ENCODE peak calls at places on chromosomes 1 and 21, in four cellular contexts. R is GM12878, I is K562, Q is HepG2. O is an unnamed sample.

GRCh38 chr21:44982558-44983244 is 42.9 kb downstream of the SLX9 start:
- DNase-seq in I (no peak), R (no peak), Q (peak), O (no peak)

GRCh38 chr1:71668059-71668458 is 587.2 kb upstream of the ZRANB2 start:
- DNase-seq in I (no peak), Q (no peak), R (no peak), O (no peak)

GRCh38 chr21:46141767-46142580 is 13.4 kb downstream of the FTCD start:
- DNase-seq in R (no peak), Q (no peak), I (no peak), O (no peak)

GRCh38 chr1:69551476-69552324 is 16.0 kb upstream of the LRRC7 start:
- DNase-seq in Q (no peak), R (no peak), I (peak), O (no peak)

GRCh38 chr1:111967067-111967690 is 22.3 kb downstream of the KCND3 start:
- DNase-seq in I (no peak), R (no peak), Q (no peak), O (no peak)

GRCh38 chr1:71882241-71883036 is 399.9 kb downstream of the NEGR1 start:
- DNase-seq in R (no peak), I (no peak), Q (no peak), O (no peak)

GRCh38 chr21:42527489-42528158 is 14.0 kb downstream of the SLC37A1 start:
- DNase-seq in I (no peak), Q (no peak), R (peak), O (no peak)

GRCh38 chr1:47449702-47450552 is 12.1 kb downstream of the FOXD2 start:
- DNase-seq in Q (peak), R (no peak), I (peak), O (peak)

GRCh38 chr1:69921501-69921900 is 283.9 kb downstream of the LRRC40 start:
- DNase-seq in R (no peak), Q (no peak), I (no peak), O (no peak)

GRCh38 chr1:199551967-199552565 is 475.4 kb upstream of the NR5A2 start:
- DNase-seq in I (peak), R (no peak), Q (peak), O (peak)

GRCh38 chr1:53553734-53554509 is 94.7 kb downstream of the DMRTB1 start:
- DNase-seq in I (no peak), R (no peak), Q (no peak), O (no peak)

GRCh38 chr1:20240012-20240411 is 50.7 kb upstream of the VWA5B1 start:
- DNase-seq in Q (no peak), I (no peak), R (no peak), O (no peak)

GRCh38 chr1:20233866-20234265 is 47.5 kb upstream of the PLA2G2C start:
- DNase-seq in I (no peak), Q (no peak), R (no peak), O (no peak)

GRCh38 chr1:20234761-20235540 is 48.6 kb upstream of the PLA2G2C start:
- DNase-seq in Q (no peak), R (no peak), I (no peak), O (no peak)

GRCh38 chr1:20233394-20233793 is 47.1 kb upstream of the PLA2G2C start:
- DNase-seq in Q (peak), I (peak), R (no peak), O (peak)

GRCh38 chr1:20237646-20238045 is 51.3 kb upstream of the PLA2G2C start:
- DNase-seq in I (no peak), Q (no peak), R (no peak), O (no peak)
- TF ChIP-seq FOXK2 in I (no peak), Q (no peak), R (no peak), O (no peak)

GRCh38 chr1:115764541-115764940 is 4.0 kb downstream of the CASQ2 start:
- DNase-seq in Q (peak), I (peak), R (no peak), O (peak)

GRCh38 chr1:115765091-115765490 is 3.4 kb downstream of the CASQ2 start:
- DNase-seq in Q (no peak), I (no peak), R (no peak), O (no peak)

GRCh38 chr1:115762792-115763191 is 5.7 kb downstream of the CASQ2 start:
- DNase-seq in R (no peak), Q (no peak), I (no peak), O (no peak)

GRCh38 chr1:115757866-115758265 is 10.6 kb downstream of the CASQ2 start:
- DNase-seq in Q (no peak), I (no peak), R (no peak), O (no peak)

DNA sequence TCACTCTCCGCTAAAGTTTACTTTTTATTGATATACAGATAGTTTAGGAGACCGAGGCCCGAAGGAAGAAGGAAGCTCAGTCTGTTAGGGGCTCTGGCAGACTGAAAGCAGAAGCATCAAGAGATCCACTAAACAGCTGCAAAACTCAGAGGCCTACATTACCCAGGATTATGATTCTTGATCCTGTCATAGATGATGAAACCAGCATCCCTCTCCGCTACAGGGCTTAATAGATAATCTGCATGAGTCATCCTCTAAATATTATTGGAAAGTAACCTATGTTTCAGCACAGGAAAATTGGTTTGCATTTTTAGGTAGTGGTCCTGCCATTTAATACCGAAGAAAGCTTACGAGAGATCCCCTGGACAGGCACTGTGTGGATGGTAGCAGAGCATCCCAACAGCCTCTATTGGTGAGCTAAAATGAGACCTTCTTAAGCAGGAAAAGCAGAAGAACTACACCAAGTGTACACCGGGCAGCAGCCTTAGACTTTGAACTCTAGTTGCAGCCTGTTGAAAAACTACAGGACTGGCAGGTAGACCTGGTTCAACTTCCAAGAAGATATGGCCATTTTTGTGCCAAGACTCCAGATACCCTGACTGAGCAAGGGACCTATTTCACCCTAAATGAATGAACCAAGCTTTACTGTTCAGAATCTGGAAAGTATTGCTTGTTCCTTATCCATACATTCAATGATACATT is 6.8 kb downstream of the CASQ2 start:
- DNase-seq in I (no peak), Q (no peak), R (no peak), O (no peak)
- TF ChIP-seq BHLHE40 in I (no peak), Q (no peak), R (no peak), O (no peak)

GRCh38 chr1:227888404-227889046 is 59.2 kb downstream of the WNT9A start:
- DNase-seq in R (no peak), I (no peak), Q (no peak), O (no peak)

GRCh38 chr1:227889863-227890405 is 57.8 kb downstream of the WNT9A start:
- DNase-seq in I (no peak), R (no peak), Q (no peak), O (no peak)

GRCh38 chr1:227890451-227891222 is 57.1 kb downstream of the WNT9A start:
- DNase-seq in R (no peak), I (no peak), Q (no peak), O (no peak)

GRCh38 chr1:227887697-227888403 is 59.9 kb downstream of the WNT9A start:
- DNase-seq in Q (no peak), I (no peak), R (no peak), O (no peak)

DNA sequence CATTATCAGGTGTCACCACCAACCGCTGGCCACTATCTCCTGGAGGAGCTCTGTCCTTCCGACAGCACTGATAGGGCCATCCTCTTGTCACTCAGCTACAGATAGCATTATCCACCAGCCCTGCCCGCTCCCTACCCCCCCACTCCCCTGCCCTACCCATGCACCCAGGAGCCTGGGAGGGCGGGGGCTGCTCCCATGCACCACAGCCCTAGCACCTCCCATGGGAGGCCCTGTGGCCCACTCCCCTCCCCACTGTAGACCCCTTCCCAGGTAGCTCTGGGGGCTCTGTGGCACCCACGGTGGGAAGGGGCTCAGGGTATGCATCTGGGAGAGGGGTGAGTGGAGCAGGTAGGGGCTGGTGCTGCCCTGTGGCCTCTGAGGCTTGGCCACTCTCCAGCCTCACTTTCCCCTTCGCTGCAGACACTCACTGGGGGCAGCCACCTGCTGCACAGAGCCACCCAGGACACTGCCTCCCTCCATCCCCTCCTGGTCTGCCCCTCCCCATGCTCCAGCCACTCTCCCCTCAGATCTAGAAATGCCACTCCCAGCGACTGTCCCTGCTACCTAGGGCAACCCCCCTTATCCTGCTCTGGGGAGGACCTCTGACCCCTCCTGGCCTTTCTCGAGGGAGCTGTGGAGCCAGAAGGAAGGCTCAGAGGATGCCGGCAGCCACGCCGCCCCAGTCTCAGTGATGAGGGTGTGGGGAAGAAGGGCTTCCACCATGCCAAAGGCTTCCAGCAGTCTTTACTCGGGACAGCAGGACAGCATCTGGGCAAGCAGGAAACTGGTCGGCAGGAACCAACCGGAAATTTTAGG is 58.5 kb downstream of the WNT9A start:
- DNase-seq in I (peak), R (no peak), Q (no peak), O (no peak)
- TF ChIP-seq TARDBP in I (no peak), R (no peak), Q (no peak), O (no peak)

GRCh38 chr1:9252999-9253398 is 18.4 kb downstream of the H6PD start:
- DNase-seq in I (no peak), R (no peak), Q (no peak), O (peak)

GRCh38 chr1:9249534-9250335 is 15.2 kb downstream of the H6PD start:
- DNase-seq in R (no peak), I (peak), Q (peak), O (peak)

GRCh38 chr1:9250586-9251381 is 16.2 kb downstream of the H6PD start:
- DNase-seq in R (no peak), Q (peak), I (no peak), O (no peak)

GRCh38 chr1:9250336-9250585 is 15.7 kb downstream of the H6PD start:
- DNase-seq in Q (no peak), R (no peak), I (no peak), O (no peak)

DNA sequence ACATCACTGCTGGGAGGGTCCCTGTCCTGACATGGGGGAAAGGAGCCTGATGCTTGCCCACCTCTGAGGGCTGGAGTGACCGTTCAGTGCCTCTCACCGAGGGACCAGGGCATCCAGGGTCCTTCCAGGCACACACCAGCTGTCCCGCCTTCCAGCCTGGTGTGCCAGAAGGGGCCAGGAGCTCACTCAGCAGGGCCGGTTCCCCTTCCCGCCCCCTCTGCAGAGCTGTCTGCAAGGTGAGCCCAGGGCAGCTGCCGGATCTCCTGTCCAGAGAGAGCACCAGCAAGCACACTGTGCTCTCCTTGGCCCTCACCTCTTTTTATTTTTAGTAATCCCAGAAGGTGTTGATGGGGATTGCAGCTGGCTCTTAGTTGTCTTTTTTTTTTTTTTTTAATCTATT is 16.9 kb downstream of the H6PD start:
- DNase-seq in Q (no peak), I (no peak), R (no peak), O (no peak)
- TF ChIP-seq FOXK2 in Q (no peak), I (no peak), R (no peak), O (no peak)

GRCh38 chr1:160083968-160084770 is 2.8 kb downstream of the KCNJ9 start:
- DNase-seq in R (no peak), Q (no peak), I (peak), O (no peak)
- TF ChIP-seq BHLHE40 in R (no peak), Q (no peak), I (no peak), O (no peak)

DNA sequence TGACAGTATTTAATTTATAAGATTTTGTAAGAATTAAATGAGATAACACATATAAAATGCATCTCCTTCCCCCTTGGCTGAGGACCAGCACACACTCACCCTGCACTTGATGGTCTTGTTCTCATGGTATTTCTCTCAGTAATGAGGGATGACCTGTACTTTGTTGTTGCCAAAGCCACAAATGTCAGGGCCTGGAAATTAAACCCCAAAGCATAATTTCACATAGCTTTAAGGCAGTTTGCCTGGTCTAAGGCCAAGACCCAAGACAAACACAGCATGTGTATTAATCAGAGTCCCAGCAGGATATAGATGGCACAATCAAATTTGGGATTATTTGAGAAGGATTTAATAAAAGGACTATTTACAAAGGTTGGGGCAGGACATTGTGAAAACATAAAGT is 48.6 kb upstream of the EPS15 start:
- DNase-seq in Q (no peak), I (no peak), R (no peak), O (no peak)
- TF ChIP-seq TARDBP in Q (no peak), I (no peak), R (no peak), O (no peak)

DNA sequence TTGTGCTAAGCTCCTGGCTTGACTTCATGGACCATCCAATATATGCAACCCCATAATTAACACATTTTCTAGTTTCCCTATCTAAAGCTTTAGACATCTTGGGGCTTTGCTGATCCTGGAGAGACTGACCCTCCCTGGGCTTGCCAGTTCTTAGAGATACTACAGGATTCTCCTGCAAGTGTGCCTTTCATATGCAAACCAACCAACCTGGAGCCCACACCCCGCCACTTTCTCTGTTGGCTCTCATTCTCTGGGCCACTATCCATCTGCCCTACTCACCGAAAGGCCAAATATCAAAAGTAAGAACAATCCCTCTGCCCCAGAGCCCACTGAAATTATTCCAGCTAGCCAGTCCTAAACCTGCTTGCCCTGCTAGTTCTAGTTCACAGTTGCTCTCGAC is 2.2 kb upstream of the GBP6 start:
- DNase-seq in Q (no peak), I (no peak), R (no peak), O (no peak)
- TF ChIP-seq FOXK2 in Q (no peak), I (no peak), R (no peak), O (no peak)